ENCODE peak calls at places on chromosomes 6 and 20, in nine cellular contexts. A is NCI-H187; V is smooth muscle cell of the brain vasculature; C is stimulated activated CD8-positive, alpha-beta memory T cell treated with anti-CD3 and anti-CD28 coated beads, Interleukin-2, amount 100 ng/mL, for 1 hour; H is Right ventricle myocardium superior; X is lung; K is progenitor cell of endocrine pancreas; E is aorta; N is NCI-H2081. D is an unnamed sample.

GRCh38 chr6:47646689-47647088 is 51.7 kb upstream of the ADGRF4 start:
- DNase-seq in A (no peak), V (no peak), C (no peak), H (no peak), X (no peak), K (no peak), E (no peak), N (no peak), D (no peak)

GRCh38 chr6:36682328-36683144 is 4.0 kb downstream of the CDKN1A start:
- DNase-seq in A (peak), V (no peak), C (no peak), H (peak), X (peak), K (no peak), E (no peak), N (peak), D (no peak)

GRCh38 chr6:5398530-5398929 is 137.2 kb downstream of the FARS2 start:
- DNase-seq in A (peak), V (peak), C (no peak), H (no peak), X (no peak), K (no peak), E (no peak), N (peak), D (no peak)

GRCh38 chr6:130775421-130776012 is 51.7 kb upstream of the SMLR1 start:
- DNase-seq in A (no peak), V (no peak), C (no peak), H (no peak), X (no peak), K (no peak), E (no peak), N (no peak), D (no peak)

GRCh38 chr6:99151634-99152344 is 197.7 kb downstream of the FAXC start:
- DNase-seq in A (peak), V (no peak), C (no peak), H (no peak), X (no peak), K (peak), E (no peak), N (no peak), D (no peak)

GRCh38 chr6:82906951-82907350 is 158.7 kb downstream of the UBE3D start:
- DNase-seq in A (no peak), V (no peak), C (no peak), H (no peak), X (no peak), K (no peak), E (no peak), N (no peak), D (no peak)

GRCh38 chr20:8356850-8357249 is 224.8 kb downstream of the PLCB1 start:
- DNase-seq in A (no peak), V (no peak), C (no peak), H (no peak), X (no peak), K (no peak), E (no peak), N (no peak), D (no peak)

GRCh38 chr6:108446629-108447150 is 114.0 kb upstream of the FOXO3 start:
- DNase-seq in A (no peak), V (no peak), C (no peak), H (no peak), X (no peak), K (no peak), E (no peak), N (no peak), D (no peak)

GRCh38 chr6:100176321-100176950 is 182.4 kb upstream of the MCHR2 start:
- DNase-seq in A (no peak), V (peak), C (no peak), H (no peak), X (no peak), K (no peak), E (no peak), N (no peak), D (no peak)

GRCh38 chr6:24990227-24990843 is 54.6 kb upstream of the RIPOR2 start:
- DNase-seq in A (no peak), V (no peak), C (no peak), H (no peak), X (no peak), K (no peak), E (no peak), N (no peak), D (no peak)

GRCh38 chr20:36541227-36542018 is at the start of gene MYL9:
- DNase-seq in A (no peak), V (no peak), C (no peak), H (peak), X (peak), K (peak), E (peak), N (no peak), D (no peak)

D was measured in cortex of kidney.